ENCODE peak calls at places on chromosomes 4 and X, in ten cellular contexts. One of them, this sample, is unnamed.

GRCh38 chr4:38615847-38616246 is 48.2 kb upstream of the KLF3 start:
- DNase-seq in NCI-H2081: no peak
- DNase-seq in T-helper 1 cell: no peak
- DNase-seq in MG63: no peak
- DNase-seq in dermis blood vessel endothelial cell: no peak
- DNase-seq in HTR-8/SVneo: no peak
- DNase-seq in left ventricle myocardium superior: no peak
- DNase-seq in activated T-helper 1 cell treated with anti-CD3 and anti-CD28 coated beads, Interleukin-2, amount 50 U/mL, for 16 hours: no peak
- DNase-seq in GM04503: no peak
- DNase-seq in activated CD4-positive, alpha-beta T cell treated with anti-CD3 and anti-CD28 coated beads for 48 hours: no peak
- DNase-seq in this sample: no peak

GRCh38 chr4:38075370-38076152 is 115.4 kb downstream of the PTTG2 start:
- DNase-seq in activated T-helper 1 cell treated with anti-CD3 and anti-CD28 coated beads, Interleukin-2, amount 50 U/mL, for 16 hours: no peak
- DNase-seq in left ventricle myocardium superior: no peak
- DNase-seq in HTR-8/SVneo: no peak
- DNase-seq in GM04503: no peak
- DNase-seq in activated CD4-positive, alpha-beta T cell treated with anti-CD3 and anti-CD28 coated beads for 48 hours: no peak
- DNase-seq in dermis blood vessel endothelial cell: peak
- DNase-seq in MG63: no peak
- DNase-seq in NCI-H2081: no peak
- DNase-seq in T-helper 1 cell: no peak
- DNase-seq in this sample: no peak

GRCh38 chrX:119605398-119605738 is 856 bp downstream of the NKRF start:
- DNase-seq in activated T-helper 1 cell treated with anti-CD3 and anti-CD28 coated beads, Interleukin-2, amount 50 U/mL, for 16 hours: no peak
- DNase-seq in dermis blood vessel endothelial cell: peak
- DNase-seq in GM04503: no peak
- DNase-seq in T-helper 1 cell: no peak
- DNase-seq in activated CD4-positive, alpha-beta T cell treated with anti-CD3 and anti-CD28 coated beads for 48 hours: peak
- DNase-seq in left ventricle myocardium superior: no peak
- DNase-seq in MG63: peak
- DNase-seq in NCI-H2081: peak
- DNase-seq in HTR-8/SVneo: no peak
- DNase-seq in this sample: no peak

GRCh38 chrX:22135994-22136684 is 104.0 kb downstream of the PHEX start:
- DNase-seq in HTR-8/SVneo: peak
- DNase-seq in NCI-H2081: peak
- DNase-seq in activated T-helper 1 cell treated with anti-CD3 and anti-CD28 coated beads, Interleukin-2, amount 50 U/mL, for 16 hours: no peak
- DNase-seq in activated CD4-positive, alpha-beta T cell treated with anti-CD3 and anti-CD28 coated beads for 48 hours: peak
- DNase-seq in T-helper 1 cell: no peak
- DNase-seq in MG63: peak
- DNase-seq in GM04503: no peak
- DNase-seq in left ventricle myocardium superior: no peak
- DNase-seq in dermis blood vessel endothelial cell: peak
- DNase-seq in this sample: peak

GRCh38 chrX:68146054-68146453 is 287.2 kb downstream of the OPHN1 start:
- DNase-seq in MG63: no peak
- DNase-seq in GM04503: no peak
- DNase-seq in HTR-8/SVneo: peak
- DNase-seq in activated T-helper 1 cell treated with anti-CD3 and anti-CD28 coated beads, Interleukin-2, amount 50 U/mL, for 16 hours: no peak
- DNase-seq in T-helper 1 cell: no peak
- DNase-seq in NCI-H2081: no peak
- DNase-seq in activated CD4-positive, alpha-beta T cell treated with anti-CD3 and anti-CD28 coated beads for 48 hours: no peak
- DNase-seq in left ventricle myocardium superior: no peak
- DNase-seq in dermis blood vessel endothelial cell: peak
- DNase-seq in this sample: peak

GRCh38 chr4:123649644-123650356 is 253.2 kb downstream of the SPRY1 start:
- DNase-seq in activated T-helper 1 cell treated with anti-CD3 and anti-CD28 coated beads, Interleukin-2, amount 50 U/mL, for 16 hours: no peak
- DNase-seq in activated CD4-positive, alpha-beta T cell treated with anti-CD3 and anti-CD28 coated beads for 48 hours: no peak
- DNase-seq in GM04503: peak
- DNase-seq in T-helper 1 cell: no peak
- DNase-seq in dermis blood vessel endothelial cell: peak
- DNase-seq in HTR-8/SVneo: no peak
- DNase-seq in left ventricle myocardium superior: peak
- DNase-seq in MG63: peak
- DNase-seq in NCI-H2081: peak
- DNase-seq in this sample: peak

GRCh38 chr4:7956306-7957112 is 16.8 kb upstream of the AFAP1 start:
- DNase-seq in GM04503: no peak
- DNase-seq in HTR-8/SVneo: peak
- DNase-seq in MG63: peak
- DNase-seq in activated T-helper 1 cell treated with anti-CD3 and anti-CD28 coated beads, Interleukin-2, amount 50 U/mL, for 16 hours: no peak
- DNase-seq in dermis blood vessel endothelial cell: peak
- DNase-seq in left ventricle myocardium superior: no peak
- DNase-seq in T-helper 1 cell: no peak
- DNase-seq in NCI-H2081: no peak
- DNase-seq in activated CD4-positive, alpha-beta T cell treated with anti-CD3 and anti-CD28 coated beads for 48 hours: no peak
- DNase-seq in this sample: no peak

GRCh38 chr4:74953647-74954046 is 20.7 kb downstream of the PARM1 start:
- DNase-seq in NCI-H2081: no peak
- DNase-seq in left ventricle myocardium superior: no peak
- DNase-seq in activated CD4-positive, alpha-beta T cell treated with anti-CD3 and anti-CD28 coated beads for 48 hours: no peak
- DNase-seq in MG63: no peak
- DNase-seq in dermis blood vessel endothelial cell: no peak
- DNase-seq in activated T-helper 1 cell treated with anti-CD3 and anti-CD28 coated beads, Interleukin-2, amount 50 U/mL, for 16 hours: no peak
- DNase-seq in T-helper 1 cell: no peak
- DNase-seq in GM04503: no peak
- DNase-seq in HTR-8/SVneo: no peak
- DNase-seq in this sample: no peak

GRCh38 chr4:2734618-2735017 is 21.5 kb downstream of the TNIP2 start:
- DNase-seq in activated T-helper 1 cell treated with anti-CD3 and anti-CD28 coated beads, Interleukin-2, amount 50 U/mL, for 16 hours: no peak
- DNase-seq in T-helper 1 cell: no peak
- DNase-seq in dermis blood vessel endothelial cell: no peak
- DNase-seq in activated CD4-positive, alpha-beta T cell treated with anti-CD3 and anti-CD28 coated beads for 48 hours: no peak
- DNase-seq in HTR-8/SVneo: no peak
- DNase-seq in MG63: no peak
- DNase-seq in NCI-H2081: no peak
- DNase-seq in left ventricle myocardium superior: no peak
- DNase-seq in GM04503: no peak
- DNase-seq in this sample: no peak

GRCh38 chrX:129346574-129346973 is 176.7 kb downstream of the SMARCA1 start:
- DNase-seq in left ventricle myocardium superior: no peak
- DNase-seq in MG63: no peak
- DNase-seq in NCI-H2081: no peak
- DNase-seq in activated T-helper 1 cell treated with anti-CD3 and anti-CD28 coated beads, Interleukin-2, amount 50 U/mL, for 16 hours: no peak
- DNase-seq in dermis blood vessel endothelial cell: no peak
- DNase-seq in GM04503: no peak
- DNase-seq in HTR-8/SVneo: no peak
- DNase-seq in activated CD4-positive, alpha-beta T cell treated with anti-CD3 and anti-CD28 coated beads for 48 hours: no peak
- DNase-seq in T-helper 1 cell: no peak
- DNase-seq in this sample: no peak

GRCh38 chr4:85209161-85209560 is 242.7 kb upstream of the WDFY3 start:
- DNase-seq in T-helper 1 cell: no peak
- DNase-seq in left ventricle myocardium superior: no peak
- DNase-seq in NCI-H2081: no peak
- DNase-seq in MG63: no peak
- DNase-seq in dermis blood vessel endothelial cell: no peak
- DNase-seq in activated CD4-positive, alpha-beta T cell treated with anti-CD3 and anti-CD28 coated beads for 48 hours: no peak
- DNase-seq in activated T-helper 1 cell treated with anti-CD3 and anti-CD28 coated beads, Interleukin-2, amount 50 U/mL, for 16 hours: no peak
- DNase-seq in HTR-8/SVneo: no peak
- DNase-seq in GM04503: no peak
- DNase-seq in this sample: no peak

GRCh38 chrX:40169193-40170086 is 71.7 kb upstream of the BCOR start:
- DNase-seq in activated CD4-positive, alpha-beta T cell treated with anti-CD3 and anti-CD28 coated beads for 48 hours: peak
- DNase-seq in T-helper 1 cell: peak
- DNase-seq in left ventricle myocardium superior: peak
- DNase-seq in HTR-8/SVneo: no peak
- DNase-seq in dermis blood vessel endothelial cell: peak
- DNase-seq in activated T-helper 1 cell treated with anti-CD3 and anti-CD28 coated beads, Interleukin-2, amount 50 U/mL, for 16 hours: no peak
- DNase-seq in NCI-H2081: peak
- DNase-seq in GM04503: no peak
- DNase-seq in MG63: no peak
- DNase-seq in this sample: peak

GRCh38 chr4:10186228-10187214 is 69.9 kb upstream of the WDR1 start:
- DNase-seq in dermis blood vessel endothelial cell: peak
- DNase-seq in left ventricle myocardium superior: no peak
- DNase-seq in HTR-8/SVneo: no peak
- DNase-seq in MG63: no peak
- DNase-seq in activated T-helper 1 cell treated with anti-CD3 and anti-CD28 coated beads, Interleukin-2, amount 50 U/mL, for 16 hours: no peak
- DNase-seq in GM04503: no peak
- DNase-seq in T-helper 1 cell: no peak
- DNase-seq in activated CD4-positive, alpha-beta T cell treated with anti-CD3 and anti-CD28 coated beads for 48 hours: no peak
- DNase-seq in NCI-H2081: no peak
- DNase-seq in this sample: no peak

GRCh38 chrX:83759872-83760271 is 101.1 kb upstream of the CYLC1 start:
- DNase-seq in MG63: no peak
- DNase-seq in activated CD4-positive, alpha-beta T cell treated with anti-CD3 and anti-CD28 coated beads for 48 hours: no peak
- DNase-seq in NCI-H2081: peak
- DNase-seq in left ventricle myocardium superior: no peak
- DNase-seq in HTR-8/SVneo: no peak
- DNase-seq in dermis blood vessel endothelial cell: peak
- DNase-seq in GM04503: no peak
- DNase-seq in activated T-helper 1 cell treated with anti-CD3 and anti-CD28 coated beads, Interleukin-2, amount 50 U/mL, for 16 hours: no peak
- DNase-seq in T-helper 1 cell: no peak
- DNase-seq in this sample: no peak

GRCh38 chrX:41538707-41539106 is 91.6 kb downstream of the NYX start:
- DNase-seq in MG63: no peak
- DNase-seq in GM04503: no peak
- DNase-seq in HTR-8/SVneo: no peak
- DNase-seq in activated CD4-positive, alpha-beta T cell treated with anti-CD3 and anti-CD28 coated beads for 48 hours: no peak
- DNase-seq in activated T-helper 1 cell treated with anti-CD3 and anti-CD28 coated beads, Interleukin-2, amount 50 U/mL, for 16 hours: no peak
- DNase-seq in NCI-H2081: no peak
- DNase-seq in dermis blood vessel endothelial cell: no peak
- DNase-seq in T-helper 1 cell: no peak
- DNase-seq in left ventricle myocardium superior: no peak
- DNase-seq in this sample: no peak

GRCh38 chr4:177016541-177017141 is 223.9 kb upstream of the VEGFC start:
- DNase-seq in GM04503: peak
- DNase-seq in activated T-helper 1 cell treated with anti-CD3 and anti-CD28 coated beads, Interleukin-2, amount 50 U/mL, for 16 hours: no peak
- DNase-seq in NCI-H2081: no peak
- DNase-seq in HTR-8/SVneo: peak
- DNase-seq in MG63: peak
- DNase-seq in left ventricle myocardium superior: no peak
- DNase-seq in activated CD4-positive, alpha-beta T cell treated with anti-CD3 and anti-CD28 coated beads for 48 hours: no peak
- DNase-seq in dermis blood vessel endothelial cell: no peak
- DNase-seq in T-helper 1 cell: no peak
- DNase-seq in this sample: peak

GRCh38 chrX:102345916-102346315 is 93.9 kb downstream of the NXF2B start:
- DNase-seq in NCI-H2081: no peak
- DNase-seq in activated CD4-positive, alpha-beta T cell treated with anti-CD3 and anti-CD28 coated beads for 48 hours: peak
- DNase-seq in left ventricle myocardium superior: peak
- DNase-seq in T-helper 1 cell: peak
- DNase-seq in GM04503: no peak
- DNase-seq in dermis blood vessel endothelial cell: peak
- DNase-seq in MG63: peak
- DNase-seq in HTR-8/SVneo: peak
- DNase-seq in activated T-helper 1 cell treated with anti-CD3 and anti-CD28 coated beads, Interleukin-2, amount 50 U/mL, for 16 hours: peak
- DNase-seq in this sample: no peak